ENCODE peak calls at places on chromosomes 12 and 14, in four cellular contexts. C is SK-N-SH, O is HCT116, T is MM.1S. Y is an unnamed sample.

GRCh38 chr12:7241404-7242005 is 52.0 kb downstream of the PEX5 start:
- DNase-seq in C (no peak), O (no peak), T (no peak), Y (no peak)

GRCh38 chr14:105440992-105441391 is 21.4 kb downstream of the MTA1 start:
- DNase-seq in C (no peak), O (no peak), T (no peak), Y (no peak)

GRCh38 chr12:69115099-69115498 is 124.3 kb upstream of the CPSF6 start:
- DNase-seq in C (no peak), O (no peak), T (no peak), Y (no peak)

GRCh38 chr12:68423175-68423574 is 91.0 kb upstream of the MDM1 start:
- DNase-seq in C (no peak), O (no peak), T (no peak), Y (no peak)

GRCh38 chr14:68014771-68015170 is 195.2 kb downstream of the RAD51B start:
- DNase-seq in C (no peak), O (no peak), T (no peak), Y (no peak)

GRCh38 chr12:85516667-85517325 is 236.8 kb downstream of the ALX1 start:
- DNase-seq in C (no peak), O (no peak), T (no peak), Y (no peak)

GRCh38 chr12:120229583-120230325 is 28.8 kb upstream of the RPLP0 start:
- DNase-seq in C (peak), O (no peak), T (no peak), Y (no peak)

GRCh38 chr12:105100207-105100985 is 7.1 kb upstream of the WASHC4 start:
- DNase-seq in C (no peak), O (peak), T (no peak), Y (no peak)

GRCh38 chr12:102953221-102953620 is 4.3 kb upstream of the ASCL1 start:
- DNase-seq in C (no peak), O (no peak), T (no peak), Y (no peak)

GRCh38 chr12:118377891-118378470 is 1.6 kb downstream of the SUDS3 start:
- DNase-seq in C (peak), O (peak), T (peak), Y (peak)

GRCh38 chr14:60102389-60102788 is 10.7 kb downstream of the PCNX4 start:
- DNase-seq in C (no peak), O (no peak), T (no peak), Y (no peak)

GRCh38 chr12:132279184-132279889 is 50.1 kb downstream of the GALNT9 start:
- DNase-seq in C (peak), O (no peak), T (no peak), Y (no peak)

GRCh38 chr12:95730457-95730856 is 60.1 kb downstream of the NTN4 start:
- DNase-seq in C (no peak), O (no peak), T (no peak), Y (no peak)

GRCh38 chr12:130796985-130797686 is 41.9 kb downstream of the STX2 start:
- DNase-seq in C (no peak), O (no peak), T (no peak), Y (no peak)

GRCh38 chr12:1662761-1663439 is 28.0 kb upstream of the ADIPOR2 start:
- DNase-seq in C (peak), O (peak), T (peak), Y (no peak)
- TF ChIP-seq EZH2phosphoT487 in C (no peak), O (no peak), T (no peak), Y (no peak)

DNA sequence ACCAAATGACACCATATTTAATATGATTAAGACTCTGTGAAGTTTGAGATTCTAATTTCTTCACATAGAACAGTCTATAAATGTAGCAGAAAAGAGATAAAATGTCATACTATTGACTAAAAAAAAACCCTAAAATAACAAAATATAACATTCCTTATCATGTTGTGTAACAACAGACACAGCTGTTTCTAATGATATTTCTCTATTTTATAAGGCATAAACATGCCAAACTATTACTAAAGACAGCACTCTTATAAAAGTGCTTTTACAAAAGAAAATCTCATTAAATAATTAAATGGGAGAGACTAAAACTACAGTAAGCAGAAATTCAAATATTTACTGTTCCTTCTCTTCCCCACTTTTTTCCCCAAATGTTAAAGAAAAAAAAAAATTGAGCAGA is 49.4 kb downstream of the NOVA1 start:
- DNase-seq in C (no peak), O (no peak), T (no peak), Y (no peak)
- TF ChIP-seq EZH2phosphoT487 in C (no peak), O (no peak), T (no peak), Y (no peak)

DNA sequence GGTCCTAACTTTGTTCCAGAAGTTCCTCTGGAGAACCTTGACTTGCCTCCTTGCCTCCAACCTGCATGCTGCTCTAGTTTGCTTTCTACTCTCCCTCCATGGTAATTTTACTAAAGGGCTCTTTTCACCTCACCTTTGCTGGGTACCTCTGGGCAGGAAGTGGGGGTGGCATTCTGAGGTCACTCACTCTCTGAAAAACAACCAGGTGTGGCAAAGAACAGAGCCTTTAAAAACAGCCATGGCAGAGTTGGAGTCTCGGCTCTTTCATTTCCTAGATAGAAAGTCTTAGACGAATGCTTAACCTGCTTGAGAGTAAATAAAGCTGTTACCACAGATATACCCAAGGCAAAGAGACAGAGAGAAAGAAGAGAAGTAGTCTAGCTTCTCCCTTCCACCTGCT is 827.9 kb downstream of the BCL11B start:
- DNase-seq in C (no peak), O (no peak), T (peak), Y (no peak)
- TF ChIP-seq EZH2phosphoT487 in C (no peak), O (no peak), T (no peak), Y (no peak)

GRCh38 chr12:76270657-76271358 is 77.4 kb downstream of the BBS10 start:
- DNase-seq in C (no peak), O (no peak), T (no peak), Y (no peak)

GRCh38 chr12:76264617-76265016 is 83.6 kb downstream of the BBS10 start:
- DNase-seq in C (no peak), O (no peak), T (no peak), Y (no peak)

GRCh38 chr12:76266797-76267196 is 81.4 kb downstream of the BBS10 start:
- DNase-seq in C (no peak), O (no peak), T (no peak), Y (no peak)

GRCh38 chr12:76265424-76266180 is 82.6 kb downstream of the BBS10 start:
- DNase-seq in C (no peak), O (no peak), T (no peak), Y (no peak)

DNA sequence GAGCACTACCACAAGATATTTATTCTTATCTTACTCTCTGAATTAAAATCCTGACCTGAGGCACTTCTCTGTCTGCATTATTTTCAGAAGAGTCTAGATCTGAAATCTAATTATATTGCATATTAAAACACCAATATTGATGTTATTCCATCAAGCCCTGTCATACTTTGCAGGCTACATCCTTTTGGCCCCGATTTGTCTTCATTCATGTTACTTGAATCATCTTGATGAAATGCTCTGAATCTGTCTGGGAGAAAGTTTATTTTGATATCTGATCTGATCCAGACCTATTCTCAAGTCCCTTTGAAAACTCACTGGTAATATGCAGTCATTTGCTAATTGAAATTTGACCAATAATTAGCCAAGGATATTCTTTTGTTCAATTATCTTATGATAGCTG is 79.9 kb downstream of the BBS10 start:
- DNase-seq in C (no peak), O (no peak), T (no peak), Y (no peak)
- TF ChIP-seq EZH2phosphoT487 in C (no peak), O (no peak), T (no peak), Y (no peak)

GRCh38 chr14:21030531-21030930 is 514 bp downstream of the TPPP2 start:
- DNase-seq in C (no peak), O (no peak), T (no peak), Y (no peak)

GRCh38 chr14:21026251-21026987 is 1.6 kb upstream of the NDRG2 start:
- DNase-seq in C (no peak), O (no peak), T (no peak), Y (no peak)

GRCh38 chr14:21026988-21027315 is 2.1 kb upstream of the NDRG2 start:
- DNase-seq in C (no peak), O (no peak), T (no peak), Y (no peak)

GRCh38 chr14:21032326-21033154 is 2.1 kb downstream of the RNASE13 start:
- DNase-seq in C (no peak), O (no peak), T (no peak), Y (no peak)

DNA sequence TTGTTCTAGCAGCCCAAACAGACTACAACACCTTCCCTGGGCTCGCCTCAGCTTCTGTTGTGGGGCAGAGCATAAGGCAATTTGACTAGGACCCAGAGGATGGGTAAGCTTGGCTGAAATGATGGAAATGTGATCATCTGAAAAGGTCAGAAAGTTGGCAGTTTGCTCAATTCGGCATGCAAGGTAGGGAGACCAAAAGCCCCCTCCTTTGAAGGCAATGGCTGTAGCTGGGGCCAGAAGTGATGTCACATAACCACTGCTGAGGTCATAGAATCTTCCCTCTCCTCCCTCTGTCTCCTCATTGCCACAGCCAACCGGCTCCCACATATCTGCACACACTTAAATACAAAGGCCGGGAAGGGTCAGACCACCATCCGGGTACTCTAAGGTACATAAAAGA is at the start of gene TPPP2:
- DNase-seq in C (no peak), O (no peak), T (no peak), Y (no peak)
- TF ChIP-seq EZH2phosphoT487 in C (no peak), O (no peak), T (no peak), Y (no peak)